ENCODE peak calls at places on chromosomes 6 and 20, in six cellular contexts. M is PC-9, A is mammary epithelial cell, J is H1, S is neural progenitor cell, R is HepG2. K is an unnamed sample. For H3K4me1 and H4K20me1, the result is how much of the 10 kb centered on the place peaks cover.

GRCh38 chr6:104809116-104809515 is 50.6 kb downstream of the HACE1 start:
- DNase-seq in J (no peak), M (no peak), R (no peak), S (no peak), A (no peak), K (no peak)

GRCh38 chr20:20224806-20225205 is 143.1 kb upstream of the INSM1 start:
- DNase-seq in J (no peak), M (no peak), S (no peak), A (no peak), R (no peak), K (no peak)

GRCh38 chr6:130070747-130071146 is 52.4 kb downstream of the L3MBTL3 start:
- DNase-seq in S (peak), J (no peak), A (no peak), R (no peak), M (no peak), K (no peak)

GRCh38 chr6:131182991-131183425 is 47.7 kb downstream of the AKAP7 start:
- DNase-seq in R (peak), M (no peak), S (peak), J (no peak), A (no peak), K (peak)

GRCh38 chr20:10671850-10672578 is 1.8 kb downstream of the JAG1 start:
- DNase-seq in R (no peak), A (no peak), J (no peak), S (peak), M (peak), K (peak)

GRCh38 chr6:31858707-31859106 is 3.9 kb downstream of the NEU1 start:
- DNase-seq in R (no peak), A (no peak), S (no peak), M (no peak), J (no peak), K (peak)

GRCh38 chr6:31272856-31273626 is 1.1 kb upstream of the HLA-C start:
- DNase-seq in J (no peak), R (no peak), S (peak), A (no peak), M (no peak), K (no peak)

GRCh38 chr20:63086421-63087235 is 79.9 kb upstream of the BHLHE23 start:
- DNase-seq in J (no peak), R (no peak), S (no peak), A (no peak), M (no peak), K (no peak)

GRCh38 chr6:6975395-6976111 is 132.2 kb upstream of the RREB1 start:
- DNase-seq in A (no peak), S (no peak), R (no peak), M (no peak), J (no peak), K (no peak)

GRCh38 chr20:19995220-19995863 is 21.8 kb upstream of the NAA20 start:
- DNase-seq in R (peak), A (no peak), J (no peak), M (no peak), S (peak), K (peak)

GRCh38 chr20:16170406-16170971 is 402.8 kb downstream of the KIF16B start:
- DNase-seq in J (no peak), S (no peak), A (no peak), R (no peak), M (no peak), K (no peak)

GRCh38 chr20:50260480-50261221 is 70.0 kb downstream of the CEBPB start:
- DNase-seq in M (peak), J (no peak), S (no peak), A (no peak), R (no peak), K (no peak)

GRCh38 chr6:138106665-138107077 is 548 bp downstream of the PERP start:
- DNase-seq in S (no peak), J (no peak), M (no peak), A (no peak), R (no peak), K (no peak)
- TF ChIP-seq EZH2 in S (no peak), J (no peak), M (no peak), A (no peak), R (no peak), K (peak)

GRCh38 chr6:100447900-100448700 is 16.6 kb downstream of the SIM1 start:
- DNase-seq in R (no peak), A (no peak), J (no peak), S (no peak), M (no peak), K (no peak)

GRCh38 chr6:100451577-100451976 is 13.1 kb downstream of the SIM1 start:
- DNase-seq in M (no peak), R (no peak), A (no peak), J (no peak), S (no peak), K (no peak)

GRCh38 chr6:100446115-100446921 is 18.4 kb downstream of the SIM1 start:
- DNase-seq in S (peak), J (no peak), A (no peak), M (no peak), R (no peak), K (no peak)

GRCh38 chr6:100446922-100447899 is 17.5 kb downstream of the SIM1 start:
- DNase-seq in S (peak), R (no peak), M (no peak), J (no peak), A (no peak), K (no peak)

DNA sequence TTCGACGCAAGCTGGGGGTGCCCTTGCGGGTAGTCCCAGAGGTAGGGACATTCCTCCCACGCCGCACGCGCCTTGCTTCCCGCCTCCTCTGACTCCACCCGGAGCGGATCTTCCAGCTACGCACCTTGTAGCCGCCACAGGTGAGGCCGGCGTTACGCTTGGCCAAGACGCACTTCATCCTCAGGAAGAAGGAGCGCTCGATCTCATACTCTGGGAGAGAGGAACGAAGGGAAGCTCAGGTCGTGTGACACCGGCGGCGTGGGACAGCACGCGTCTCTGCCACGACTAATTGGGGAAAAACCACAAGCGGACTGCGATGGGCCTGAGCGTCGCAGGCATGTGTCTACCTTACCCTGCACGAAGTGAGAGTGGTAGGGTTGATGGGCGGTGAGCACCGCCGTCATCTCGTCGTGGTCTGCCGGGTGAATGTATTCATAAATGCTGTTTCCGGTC is 15.5 kb downstream of the SIM1 start:
- DNase-seq in J (no peak), M (no peak), R (no peak), A (no peak), S (no peak), K (no peak)
- H3K4me1 ChIP-seq in J (under half), M (under half), R (under half), A (under half), S (under half), K (under half)

DNA sequence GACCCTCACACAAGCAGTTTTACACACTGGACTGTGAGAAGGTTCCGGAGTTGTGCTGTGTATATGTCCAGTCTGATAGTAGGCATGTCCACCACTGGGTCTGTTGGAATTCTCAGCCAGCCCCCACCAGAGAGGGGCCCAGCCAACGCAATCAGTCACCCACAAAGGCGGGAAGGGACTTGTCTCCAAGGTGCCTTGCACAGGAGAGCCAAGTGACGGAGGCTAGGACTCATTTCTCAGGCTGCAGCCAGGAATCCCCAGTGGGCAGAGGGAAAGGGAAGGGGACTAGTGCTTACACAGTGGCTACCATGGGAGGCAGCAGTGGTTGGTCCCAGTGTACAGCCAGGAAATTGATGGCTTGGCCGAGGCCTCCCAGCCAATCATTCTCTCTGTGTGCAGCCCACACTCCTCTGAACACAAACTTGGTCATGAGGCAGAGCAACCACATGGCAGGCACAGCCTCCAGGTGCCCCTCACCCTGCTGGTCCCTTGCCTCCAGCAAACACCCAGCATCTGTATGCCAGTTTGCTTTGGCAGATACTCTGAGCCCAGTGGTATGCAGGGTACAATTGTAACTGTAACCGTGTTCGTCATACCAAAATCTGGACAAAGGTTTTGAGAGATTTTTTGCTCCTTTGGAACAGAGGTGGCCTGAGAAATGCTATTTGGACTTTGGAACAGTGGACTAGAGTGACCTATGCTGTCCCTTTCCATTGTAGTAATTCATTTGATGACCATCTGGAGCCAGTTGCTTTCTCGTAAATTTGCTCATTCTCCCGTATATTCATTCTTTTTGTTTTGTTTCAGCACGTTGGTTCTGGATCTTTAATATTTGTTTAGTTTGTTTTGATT is 72.9 kb upstream of the MYL9 start:
- DNase-seq in S (no peak), M (no peak), R (peak), A (no peak), J (no peak), K (peak)
- H4K20me1 ChIP-seq in S (half or more), M (half or more), R (under half), A (under half), J (under half), K (half or more)

GRCh38 chr20:37773260-37773825 is 79.5 kb downstream of the CTNNBL1 start:
- DNase-seq in S (no peak), R (no peak), A (peak), M (no peak), J (no peak), K (no peak)

GRCh38 chr20:37775200-37775599 is 81.4 kb downstream of the CTNNBL1 start:
- DNase-seq in R (no peak), S (no peak), M (no peak), J (no peak), A (no peak), K (no peak)

GRCh38 chr20:37774143-37774542 is 80.3 kb downstream of the CTNNBL1 start:
- DNase-seq in M (no peak), R (no peak), A (no peak), S (no peak), J (no peak), K (no peak)

GRCh38 chr20:37776049-37776448 is 82.2 kb downstream of the CTNNBL1 start:
- DNase-seq in M (no peak), J (no peak), R (no peak), S (no peak), A (no peak), K (no peak)

DNA sequence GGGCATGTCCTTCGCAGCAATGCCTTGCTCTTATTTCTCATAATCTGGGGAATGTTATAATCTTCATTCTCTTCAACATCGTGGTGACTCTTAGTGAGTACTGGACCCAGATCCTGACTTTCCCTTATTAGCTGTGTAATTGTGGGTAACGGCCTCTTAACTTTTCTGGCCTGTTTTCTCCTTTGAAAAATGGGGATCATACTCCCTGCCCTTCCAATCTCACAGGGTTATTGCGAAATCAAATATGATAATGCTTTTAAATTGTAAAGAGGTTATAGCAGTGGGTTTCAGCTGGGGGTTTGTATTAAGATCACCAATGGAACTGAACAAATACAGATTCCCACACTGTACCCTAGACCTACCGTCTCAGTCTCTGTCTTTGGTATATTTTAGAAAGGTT is 77.1 kb downstream of the CTNNBL1 start:
- DNase-seq in M (no peak), J (no peak), S (no peak), R (no peak), A (no peak), K (no peak)
- TF ChIP-seq EZH2 in M (no peak), J (no peak), S (no peak), R (no peak), A (no peak), K (no peak)

GRCh38 chr6:34671362-34671761 is 25.2 kb downstream of the ILRUN start:
- DNase-seq in M (no peak), A (no peak), S (no peak), R (no peak), J (no peak), K (no peak)

GRCh38 chr6:34663887-34664269 is 32.7 kb downstream of the ILRUN start:
- DNase-seq in R (no peak), S (no peak), M (no peak), A (no peak), J (no peak), K (no peak)

GRCh38 chr6:34665019-34665418 is 31.5 kb downstream of the ILRUN start:
- DNase-seq in M (no peak), A (no peak), J (no peak), S (no peak), R (no peak), K (no peak)

GRCh38 chr6:34664270-34664971 is 32.1 kb downstream of the ILRUN start:
- DNase-seq in M (no peak), J (no peak), R (peak), A (no peak), S (no peak), K (no peak)

DNA sequence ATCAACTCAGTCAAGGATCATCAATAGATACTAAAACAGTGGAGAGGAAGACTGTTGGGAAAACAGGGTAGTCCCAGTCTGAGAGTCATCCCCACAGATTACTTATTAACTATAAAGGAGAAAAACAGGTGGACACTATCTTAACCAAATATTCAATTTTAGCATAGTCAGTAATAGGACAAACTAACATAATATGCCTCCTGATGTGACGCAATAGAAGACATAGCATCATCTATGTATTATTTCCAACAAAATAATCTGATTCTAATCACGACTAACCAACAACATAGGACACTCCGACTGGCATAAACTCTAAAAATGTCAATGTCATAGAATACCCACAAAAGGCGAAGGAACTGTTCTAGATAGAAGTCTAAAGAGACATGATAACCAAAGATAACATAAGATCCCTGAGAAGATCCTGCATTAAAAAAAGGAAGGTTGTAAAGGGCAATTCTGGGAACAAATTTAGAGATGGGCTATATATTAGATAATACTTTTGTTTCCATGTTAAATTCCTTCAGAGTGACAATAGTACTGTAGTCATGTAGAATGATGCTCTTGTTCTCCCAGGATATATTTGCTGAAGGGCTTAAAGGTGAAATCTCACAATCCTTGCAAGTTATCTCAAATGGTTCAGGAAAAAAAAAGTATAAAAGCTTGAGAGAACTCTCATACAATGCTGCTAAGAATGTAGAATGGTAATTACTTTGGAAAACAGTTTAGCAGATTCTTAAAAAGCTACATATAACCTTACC is 28.9 kb downstream of the ILRUN start:
- DNase-seq in J (no peak), M (no peak), A (no peak), S (no peak), R (peak), K (no peak)
- H3K4me1 ChIP-seq in J (under half), M (under half), A (under half), S (under half), R (half or more), K (under half)